ENCODE peak calls at places on chromosome 6, in six cellular contexts. N is IMR-90; G is heart left ventricle; S is activated naive CD4-positive, alpha-beta T cell; P is MV-4-11; V is stomach. H is an unnamed sample.

GRCh38 chr6:154247119-154247814 is 109.3 kb downstream of the IPCEF1 start:
- DNase-seq in N (no peak), G (no peak), S (no peak), P (peak), V (no peak), H (no peak)

GRCh38 chr6:48567016-48567415 is 456.0 kb upstream of the PTCHD4 start:
- DNase-seq in N (no peak), G (no peak), S (no peak), P (no peak), V (no peak), H (peak)

GRCh38 chr6:77470983-77471382 is 7.7 kb upstream of the HTR1B start:
- DNase-seq in N (no peak), G (no peak), S (no peak), P (no peak), V (no peak), H (peak)

GRCh38 chr6:149169761-149170359 is 147.7 kb upstream of the TAB2 start:
- DNase-seq in N (no peak), G (no peak), S (no peak), P (no peak), V (no peak), H (no peak)

GRCh38 chr6:105321728-105322127 is 81.2 kb downstream of the PREP start:
- DNase-seq in N (no peak), G (no peak), S (no peak), P (no peak), V (no peak), H (no peak)

GRCh38 chr6:13924949-13925881 is at the start of gene RNF182:
- DNase-seq in N (no peak), G (no peak), S (no peak), P (no peak), V (no peak), H (no peak)

GRCh38 chr6:12403201-12403826 is 113.2 kb downstream of the EDN1 start:
- DNase-seq in N (peak), G (no peak), S (no peak), P (no peak), V (no peak), H (peak)

GRCh38 chr6:12751694-12752304 is 35.2 kb downstream of the PHACTR1 start:
- DNase-seq in N (peak), G (peak), S (peak), P (peak), V (peak), H (peak)

GRCh38 chr6:90273863-90274262 is 22.8 kb downstream of the BACH2 start:
- DNase-seq in N (no peak), G (no peak), S (no peak), P (no peak), V (no peak), H (no peak)

GRCh38 chr6:53524455-53524815 is 20.5 kb downstream of the GCLC start:
- DNase-seq in N (peak), G (no peak), S (no peak), P (no peak), V (no peak), H (peak)

GRCh38 chr6:163710552-163710951 is 296.0 kb downstream of the QKI start:
- DNase-seq in N (no peak), G (no peak), S (no peak), P (peak), V (no peak), H (no peak)

GRCh38 chr6:161922631-161923119 is 648.8 kb upstream of the AGPAT4 start:
- DNase-seq in N (peak), G (peak), S (no peak), P (peak), V (peak), H (peak)

GRCh38 chr6:84416043-84416657 is 188.7 kb upstream of the CEP162 start:
- DNase-seq in N (no peak), G (no peak), S (no peak), P (no peak), V (no peak), H (no peak)

H was measured in amniotic epithelial cell.